ENCODE peak calls at places on chromosomes 16 and 17, in eight cellular contexts. One of them, this sample, is unnamed. For H3K9me3, the result is how much of the 10 kb centered on the place peaks cover.

GRCh38 chr16:63652091-63652490 is 1469.8 kb downstream of the CDH11 start:
- DNase-seq in OCI-LY7: no peak
- DNase-seq in adipocyte: no peak
- DNase-seq in fibroblast of lung: no peak
- DNase-seq in PC-3: no peak
- DNase-seq in pancreas: no peak
- DNase-seq in CD4-positive, alpha-beta memory T cell: no peak
- DNase-seq in uterus: no peak
- DNase-seq in this sample: no peak

GRCh38 chr17:45405250-45406086 is 27.2 kb downstream of the ARHGAP27 start:
- DNase-seq in PC-3: no peak
- DNase-seq in pancreas: no peak
- DNase-seq in OCI-LY7: peak
- DNase-seq in fibroblast of lung: peak
- DNase-seq in CD4-positive, alpha-beta memory T cell: no peak
- DNase-seq in adipocyte: no peak
- DNase-seq in uterus: no peak
- DNase-seq in this sample: no peak

GRCh38 chr17:33112763-33113162 is 121.1 kb downstream of the SPACA3 start:
- DNase-seq in adipocyte: no peak
- DNase-seq in CD4-positive, alpha-beta memory T cell: no peak
- DNase-seq in fibroblast of lung: peak
- DNase-seq in pancreas: no peak
- DNase-seq in OCI-LY7: no peak
- DNase-seq in PC-3: peak
- DNase-seq in uterus: no peak
- DNase-seq in this sample: no peak

GRCh38 chr17:62895650-62896301 is 70.3 kb upstream of the TANC2 start:
- DNase-seq in PC-3: no peak
- DNase-seq in OCI-LY7: no peak
- DNase-seq in CD4-positive, alpha-beta memory T cell: no peak
- DNase-seq in pancreas: no peak
- DNase-seq in adipocyte: no peak
- DNase-seq in uterus: no peak
- DNase-seq in fibroblast of lung: peak
- DNase-seq in this sample: no peak

GRCh38 chr16:68281368-68282063 is 17.2 kb downstream of the SLC7A6 start:
- DNase-seq in fibroblast of lung: no peak
- DNase-seq in uterus: no peak
- DNase-seq in pancreas: no peak
- DNase-seq in adipocyte: no peak
- DNase-seq in CD4-positive, alpha-beta memory T cell: peak
- DNase-seq in OCI-LY7: no peak
- DNase-seq in PC-3: no peak
- DNase-seq in this sample: no peak

GRCh38 chr17:8659758-8660410 is 29.4 kb upstream of the MYH10 start:
- DNase-seq in PC-3: no peak
- DNase-seq in CD4-positive, alpha-beta memory T cell: no peak
- DNase-seq in uterus: no peak
- DNase-seq in adipocyte: no peak
- DNase-seq in pancreas: no peak
- DNase-seq in fibroblast of lung: no peak
- DNase-seq in OCI-LY7: no peak
- DNase-seq in this sample: no peak

GRCh38 chr17:42814633-42815399 is 9.3 kb downstream of the BECN1 start:
- DNase-seq in CD4-positive, alpha-beta memory T cell: no peak
- DNase-seq in PC-3: no peak
- DNase-seq in uterus: no peak
- DNase-seq in OCI-LY7: no peak
- DNase-seq in fibroblast of lung: peak
- DNase-seq in adipocyte: no peak
- DNase-seq in pancreas: no peak
- DNase-seq in this sample: peak

GRCh38 chr16:19348578-19349315 is 63.2 kb downstream of the CLEC19A start:
- DNase-seq in OCI-LY7: no peak
- DNase-seq in uterus: no peak
- DNase-seq in fibroblast of lung: peak
- DNase-seq in CD4-positive, alpha-beta memory T cell: no peak
- DNase-seq in adipocyte: no peak
- DNase-seq in pancreas: no peak
- DNase-seq in PC-3: no peak
- DNase-seq in this sample: no peak

GRCh38 chr17:1275962-1276736 is 3.3 kb upstream of the TRARG1 start:
- DNase-seq in uterus: peak
- DNase-seq in OCI-LY7: peak
- DNase-seq in CD4-positive, alpha-beta memory T cell: peak
- DNase-seq in fibroblast of lung: no peak
- DNase-seq in PC-3: peak
- DNase-seq in adipocyte: peak
- DNase-seq in pancreas: peak
- DNase-seq in this sample: peak

GRCh38 chr17:75622071-75622470 is 11.2 kb upstream of the SMIM5 start:
- DNase-seq in CD4-positive, alpha-beta memory T cell: no peak
- DNase-seq in pancreas: no peak
- DNase-seq in fibroblast of lung: no peak
- DNase-seq in uterus: no peak
- DNase-seq in PC-3: no peak
- DNase-seq in OCI-LY7: no peak
- DNase-seq in adipocyte: no peak
- DNase-seq in this sample: no peak

GRCh38 chr17:2396192-2396567 is 4.7 kb downstream of the MNT start:
- DNase-seq in uterus: no peak
- DNase-seq in fibroblast of lung: no peak
- DNase-seq in PC-3: no peak
- DNase-seq in OCI-LY7: no peak
- DNase-seq in pancreas: peak
- DNase-seq in CD4-positive, alpha-beta memory T cell: no peak
- DNase-seq in adipocyte: no peak
- DNase-seq in this sample: no peak

GRCh38 chr17:37100231-37100630 is 151.5 kb downstream of the AATF start:
- DNase-seq in PC-3: no peak
- DNase-seq in fibroblast of lung: peak
- DNase-seq in CD4-positive, alpha-beta memory T cell: no peak
- DNase-seq in uterus: no peak
- DNase-seq in pancreas: no peak
- DNase-seq in adipocyte: no peak
- DNase-seq in OCI-LY7: no peak
- DNase-seq in this sample: no peak

GRCh38 chr17:9644910-9645751 is at the start of gene USP43:
- DNase-seq in fibroblast of lung: peak
- DNase-seq in uterus: no peak
- DNase-seq in PC-3: peak
- DNase-seq in adipocyte: peak
- DNase-seq in pancreas: peak
- DNase-seq in CD4-positive, alpha-beta memory T cell: peak
- DNase-seq in OCI-LY7: peak
- DNase-seq in this sample: peak

GRCh38 chr16:75053791-75054555 is 55.1 kb downstream of the ZNRF1 start:
- DNase-seq in CD4-positive, alpha-beta memory T cell: no peak
- DNase-seq in PC-3: peak
- DNase-seq in uterus: no peak
- DNase-seq in pancreas: peak
- DNase-seq in OCI-LY7: no peak
- DNase-seq in adipocyte: peak
- DNase-seq in fibroblast of lung: no peak
- DNase-seq in this sample: peak

GRCh38 chr16:85535352-85536072 is 77.6 kb upstream of the GSE1 start:
- DNase-seq in pancreas: no peak
- DNase-seq in PC-3: no peak
- DNase-seq in uterus: no peak
- DNase-seq in OCI-LY7: no peak
- DNase-seq in fibroblast of lung: no peak
- DNase-seq in CD4-positive, alpha-beta memory T cell: no peak
- DNase-seq in adipocyte: no peak
- DNase-seq in this sample: no peak

GRCh38 chr17:1554751-1555617 is 7.6 kb downstream of the PITPNA start:
- DNase-seq in fibroblast of lung: no peak
- DNase-seq in pancreas: no peak
- DNase-seq in PC-3: no peak
- DNase-seq in adipocyte: no peak
- DNase-seq in uterus: no peak
- DNase-seq in CD4-positive, alpha-beta memory T cell: no peak
- DNase-seq in OCI-LY7: no peak
- DNase-seq in this sample: peak

GRCh38 chr16:77763994-77764393 is 24.4 kb upstream of the VAT1L start:
- DNase-seq in PC-3: no peak
- DNase-seq in OCI-LY7: no peak
- DNase-seq in pancreas: no peak
- DNase-seq in fibroblast of lung: peak
- DNase-seq in adipocyte: no peak
- DNase-seq in CD4-positive, alpha-beta memory T cell: no peak
- DNase-seq in uterus: no peak
- DNase-seq in this sample: peak

GRCh38 chr16:85285681-85286065 is 173.4 kb upstream of the CIBAR2 start:
- DNase-seq in CD4-positive, alpha-beta memory T cell: no peak
- DNase-seq in adipocyte: no peak
- DNase-seq in OCI-LY7: no peak
- DNase-seq in uterus: no peak
- DNase-seq in PC-3: no peak
- DNase-seq in fibroblast of lung: peak
- DNase-seq in pancreas: no peak
- DNase-seq in this sample: no peak

GRCh38 chr16:55470533-55471371 is 8.2 kb upstream of the MMP2 start:
- DNase-seq in OCI-LY7: no peak
- DNase-seq in uterus: no peak
- DNase-seq in adipocyte: peak
- DNase-seq in PC-3: peak
- DNase-seq in pancreas: peak
- DNase-seq in fibroblast of lung: peak
- DNase-seq in CD4-positive, alpha-beta memory T cell: no peak
- DNase-seq in this sample: peak

GRCh38 chr16:2026461-2027023 is at the start of gene NHERF2:
- DNase-seq in pancreas: no peak
- DNase-seq in CD4-positive, alpha-beta memory T cell: peak
- DNase-seq in OCI-LY7: no peak
- DNase-seq in fibroblast of lung: no peak
- DNase-seq in PC-3: peak
- DNase-seq in uterus: no peak
- DNase-seq in adipocyte: peak
- DNase-seq in this sample: peak

GRCh38 chr16:89143201-89143741 is 28.3 kb upstream of the CDH15 start:
- DNase-seq in uterus: no peak
- DNase-seq in CD4-positive, alpha-beta memory T cell: no peak
- DNase-seq in adipocyte: no peak
- DNase-seq in pancreas: no peak
- DNase-seq in OCI-LY7: no peak
- DNase-seq in fibroblast of lung: no peak
- DNase-seq in PC-3: no peak
- DNase-seq in this sample: no peak

GRCh38 chr17:9170336-9170735 is 149.0 kb downstream of the NTN1 start:
- DNase-seq in adipocyte: no peak
- DNase-seq in PC-3: no peak
- DNase-seq in CD4-positive, alpha-beta memory T cell: no peak
- DNase-seq in OCI-LY7: no peak
- DNase-seq in uterus: no peak
- DNase-seq in fibroblast of lung: no peak
- DNase-seq in pancreas: no peak
- DNase-seq in this sample: no peak

GRCh38 chr17:75856062-75856681 is 1.0 kb upstream of the WBP2 start:
- DNase-seq in CD4-positive, alpha-beta memory T cell: no peak
- DNase-seq in adipocyte: peak
- DNase-seq in pancreas: no peak
- DNase-seq in OCI-LY7: peak
- DNase-seq in uterus: no peak
- DNase-seq in fibroblast of lung: no peak
- DNase-seq in PC-3: peak
- DNase-seq in this sample: no peak

GRCh38 chr16:35692824-35693223 is 2233.4 kb downstream of the TP53TG3F start:
- DNase-seq in OCI-LY7: no peak
- DNase-seq in pancreas: no peak
- DNase-seq in PC-3: no peak
- DNase-seq in CD4-positive, alpha-beta memory T cell: no peak
- DNase-seq in adipocyte: no peak
- DNase-seq in uterus: no peak
- DNase-seq in fibroblast of lung: no peak
- DNase-seq in this sample: no peak
- H3K9me3 ChIP-seq in OCI-LY7: under half
- H3K9me3 ChIP-seq in pancreas: under half
- H3K9me3 ChIP-seq in PC-3: under half
- H3K9me3 ChIP-seq in CD4-positive, alpha-beta memory T cell: under half
- H3K9me3 ChIP-seq in adipocyte: under half
- H3K9me3 ChIP-seq in uterus: under half
- H3K9me3 ChIP-seq in fibroblast of lung: under half
- H3K9me3 ChIP-seq in this sample: under half

GRCh38 chr17:47762733-47763132 is 29.7 kb downstream of the TBX21 start:
- DNase-seq in pancreas: no peak
- DNase-seq in PC-3: no peak
- DNase-seq in uterus: no peak
- DNase-seq in OCI-LY7: no peak
- DNase-seq in CD4-positive, alpha-beta memory T cell: peak
- DNase-seq in fibroblast of lung: no peak
- DNase-seq in adipocyte: no peak
- DNase-seq in this sample: no peak
- H3K9me3 ChIP-seq in pancreas: under half
- H3K9me3 ChIP-seq in PC-3: under half
- H3K9me3 ChIP-seq in uterus: under half
- H3K9me3 ChIP-seq in OCI-LY7: under half
- H3K9me3 ChIP-seq in CD4-positive, alpha-beta memory T cell: under half
- H3K9me3 ChIP-seq in fibroblast of lung: under half
- H3K9me3 ChIP-seq in adipocyte: under half
- H3K9me3 ChIP-seq in this sample: under half

DNA sequence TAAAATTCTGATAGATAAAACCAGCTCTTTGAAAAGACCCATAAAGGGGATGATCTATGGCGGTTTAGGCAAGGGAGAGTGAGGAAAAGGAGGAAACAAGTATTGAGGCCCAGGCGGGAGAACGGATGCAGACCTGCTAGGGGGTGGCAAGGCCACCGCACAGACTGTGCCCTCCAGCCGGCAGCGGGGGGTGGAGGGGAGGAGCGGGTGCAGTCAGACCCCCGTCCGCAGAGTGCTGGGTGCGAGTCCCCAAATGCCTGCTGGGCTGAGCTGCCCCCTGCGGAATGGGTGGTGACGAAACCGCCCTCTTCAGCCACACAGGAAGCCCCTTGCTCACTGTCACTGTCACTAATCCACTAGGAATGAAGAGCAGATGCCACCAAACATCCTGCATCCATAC is 46.0 kb downstream of the LMF1 start:
- DNase-seq in uterus: no peak
- DNase-seq in pancreas: no peak
- DNase-seq in adipocyte: no peak
- DNase-seq in PC-3: no peak
- DNase-seq in CD4-positive, alpha-beta memory T cell: no peak
- DNase-seq in fibroblast of lung: no peak
- DNase-seq in OCI-LY7: no peak
- DNase-seq in this sample: no peak
- H3K9me3 ChIP-seq in uterus: under half
- H3K9me3 ChIP-seq in pancreas: under half
- H3K9me3 ChIP-seq in adipocyte: under half
- H3K9me3 ChIP-seq in PC-3: under half
- H3K9me3 ChIP-seq in CD4-positive, alpha-beta memory T cell: under half
- H3K9me3 ChIP-seq in fibroblast of lung: under half
- H3K9me3 ChIP-seq in OCI-LY7: under half
- H3K9me3 ChIP-seq in this sample: under half

DNA sequence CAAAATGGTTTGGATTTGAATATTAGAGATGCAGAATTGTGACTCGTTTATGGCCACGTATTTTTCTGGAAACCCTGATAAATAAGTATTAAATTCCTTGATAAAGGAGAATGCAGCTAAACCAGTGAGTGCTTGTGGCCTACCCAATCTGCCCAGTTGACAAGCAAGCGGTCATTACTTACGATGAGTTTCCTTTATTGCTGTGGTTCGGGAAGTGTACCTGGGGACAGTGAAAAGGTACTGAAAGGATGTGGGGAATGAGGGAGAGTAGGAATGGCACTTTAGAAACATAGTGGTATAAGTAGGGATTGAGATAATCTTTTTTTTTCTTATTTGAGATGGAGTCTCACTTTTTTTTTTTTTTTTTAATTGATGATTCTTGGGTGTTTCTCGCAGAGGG is 33.8 kb downstream of the RBBP6 start:
- DNase-seq in uterus: no peak
- DNase-seq in CD4-positive, alpha-beta memory T cell: no peak
- DNase-seq in PC-3: no peak
- DNase-seq in pancreas: no peak
- DNase-seq in fibroblast of lung: no peak
- DNase-seq in OCI-LY7: no peak
- DNase-seq in adipocyte: no peak
- DNase-seq in this sample: no peak
- H3K9me3 ChIP-seq in uterus: under half
- H3K9me3 ChIP-seq in CD4-positive, alpha-beta memory T cell: under half
- H3K9me3 ChIP-seq in PC-3: under half
- H3K9me3 ChIP-seq in pancreas: under half
- H3K9me3 ChIP-seq in fibroblast of lung: under half
- H3K9me3 ChIP-seq in OCI-LY7: under half
- H3K9me3 ChIP-seq in adipocyte: under half
- H3K9me3 ChIP-seq in this sample: under half